ENCODE peak calls at places on chromosome 3, in six cellular contexts. M is GM10248, O is B cell, W is osteoblast, I is GM13976, E is HepG2. K is an unnamed sample.

GRCh38 chr3:150296123-150296750 is 111.9 kb upstream of the TSC22D2 start:
- DNase-seq in M (no peak), O (no peak), W (no peak), I (no peak), E (no peak), K (no peak)

GRCh38 chr3:184336484-184337230 is 743 bp upstream of the FAM131A start:
- DNase-seq in M (peak; percentile 46), O (no peak), W (peak; percentile 95), I (peak; percentile 60), E (peak; percentile 62), K (peak; percentile 71)

GRCh38 chr3:5212625-5213573 is 25.4 kb downstream of the EDEM1 start:
- DNase-seq in M (no peak), O (no peak), W (no peak), I (no peak), E (no peak), K (no peak)

GRCh38 chr3:185150561-185150960 is 2.3 kb downstream of the C3orf70 start:
- DNase-seq in M (no peak), O (no peak), W (no peak), I (no peak), E (no peak), K (no peak)

GRCh38 chr3:65927576-65927975 is 111.1 kb downstream of the MAGI1 start:
- DNase-seq in M (no peak), O (no peak), W (no peak), I (no peak), E (peak; percentile 46), K (no peak)

GRCh38 chr3:72413228-72413627 is 435.0 kb downstream of the SHQ1 start:
- DNase-seq in M (no peak), O (no peak), W (no peak), I (no peak), E (peak; percentile 39), K (no peak)

GRCh38 chr3:15636028-15636709 is 34.6 kb downstream of the BTD start:
- DNase-seq in M (peak; percentile 50), O (no peak), W (peak; percentile 73), I (peak; percentile 40), E (no peak), K (no peak)

GRCh38 chr3:190718097-190718496 is 144.4 kb downstream of the GMNC start:
- DNase-seq in M (no peak), O (no peak), W (no peak), I (no peak), E (no peak), K (no peak)

GRCh38 chr3:44355634-44356033 is 17.1 kb downstream of the TCAIM start:
- DNase-seq in M (no peak), O (no peak), W (peak; percentile 94), I (no peak), E (peak; percentile 9), K (no peak)

GRCh38 chr3:13717222-13717573 is 162.7 kb downstream of the WNT7A start:
- DNase-seq in M (no peak), O (no peak), W (no peak), I (no peak), E (no peak), K (no peak)

GRCh38 chr3:184227481-184227935 is 1.9 kb upstream of the VWA5B2 start:
- DNase-seq in M (peak; percentile 79), O (peak; percentile 69), W (peak; percentile 96), I (peak; percentile 80), E (peak; percentile 44), K (peak; percentile 85)

GRCh38 chr3:132256984-132257383 is 60.2 kb upstream of the ACP3 start:
- DNase-seq in M (no peak), O (no peak), W (peak; percentile 35), I (no peak), E (peak; percentile 27), K (no peak)

GRCh38 chr3:59306436-59306835 is 256.6 kb upstream of the CFAP20DC start:
- DNase-seq in M (no peak), O (no peak), W (no peak), I (no peak), E (no peak), K (no peak)

GRCh38 chr3:148791296-148791695 is 36.3 kb upstream of the CPB1 start:
- DNase-seq in M (no peak), O (no peak), W (no peak), I (no peak), E (no peak), K (no peak)

GRCh38 chr3:10192953-10193691 is 28.4 kb downstream of the IRAK2 start:
- DNase-seq in M (no peak), O (peak; percentile 82), W (peak; percentile 89), I (no peak), E (peak; percentile 28), K (no peak)

GRCh38 chr3:133138017-133138416 is 99.8 kb downstream of the TMEM108 start:
- DNase-seq in M (peak; percentile 32), O (no peak), W (no peak), I (peak; percentile 13), E (no peak), K (no peak)

GRCh38 chr3:184981071-184981470 is 169.1 kb downstream of the VPS8 start:
- DNase-seq in M (no peak), O (no peak), W (no peak), I (no peak), E (peak; percentile 78), K (no peak)

GRCh38 chr3:42699511-42699971 is 3.1 kb downstream of the HHATL start:
- DNase-seq in M (no peak), O (no peak), W (peak; percentile 79), I (peak; percentile 29), E (no peak), K (no peak)

GRCh38 chr3:176302271-176302670 is 895.0 kb downstream of the TBL1XR1 start:
- DNase-seq in M (no peak), O (no peak), W (no peak), I (no peak), E (no peak), K (no peak)

GRCh38 chr3:78978037-78978436 is 789.8 kb downstream of the ROBO1 start:
- DNase-seq in M (no peak), O (no peak), W (no peak), I (no peak), E (peak; percentile 10), K (no peak)

DNA sequence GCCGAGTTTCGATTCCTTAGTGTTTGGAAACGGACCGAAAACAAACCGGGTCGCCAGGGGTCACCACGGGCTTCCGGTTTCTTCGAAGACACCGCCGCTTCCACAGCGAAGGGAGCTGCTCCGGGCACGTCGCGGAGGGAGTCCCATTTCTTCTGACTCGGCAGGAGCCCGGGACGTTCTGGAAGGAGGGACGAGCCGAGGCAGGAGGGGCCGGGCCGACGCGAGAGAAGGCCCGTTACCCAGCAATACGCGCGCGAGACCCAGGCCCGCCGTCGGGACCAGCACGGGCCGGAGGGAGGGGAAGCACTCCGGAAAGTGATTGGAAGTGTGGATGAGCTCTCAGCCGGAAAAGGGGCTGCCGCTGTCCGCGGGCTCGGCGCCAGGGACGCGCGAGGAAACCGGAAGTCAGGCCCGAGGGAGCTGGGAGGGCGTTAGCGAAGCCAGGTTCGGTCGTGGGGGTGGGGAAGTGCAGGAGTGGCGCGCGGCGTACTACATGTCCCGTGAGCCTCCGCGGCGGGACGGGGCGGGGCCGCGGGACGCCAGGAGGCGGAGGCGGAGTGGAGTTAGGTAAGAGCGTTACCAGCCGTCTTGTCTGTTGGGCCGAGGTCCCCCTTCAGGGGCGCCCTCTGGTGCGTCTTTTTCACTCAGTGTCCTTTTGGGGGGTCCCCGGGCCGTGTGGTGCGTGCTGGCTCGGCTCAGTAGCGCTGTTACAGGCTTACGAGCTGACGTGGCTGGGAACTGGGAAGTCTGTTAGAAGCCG is at the start of the genes AZI2 and ZCWPW2:
- DNase-seq in M (peak; percentile 87), O (peak; percentile 95), W (peak; percentile 95), I (peak; percentile 89), E (peak; percentile 89), K (peak; percentile 82)
- TF ChIP-seq CTCF in M (peak; percentile 16), O (peak; percentile 34), W (no peak), I (peak; percentile 25), E (peak; percentile 61), K (peak; percentile 26)

GRCh38 chr3:109702252-109702651 is 364.9 kb upstream of the DPPA4 start:
- DNase-seq in M (no peak), O (no peak), W (peak; percentile 4), I (no peak), E (no peak), K (peak; percentile 23)

DNA sequence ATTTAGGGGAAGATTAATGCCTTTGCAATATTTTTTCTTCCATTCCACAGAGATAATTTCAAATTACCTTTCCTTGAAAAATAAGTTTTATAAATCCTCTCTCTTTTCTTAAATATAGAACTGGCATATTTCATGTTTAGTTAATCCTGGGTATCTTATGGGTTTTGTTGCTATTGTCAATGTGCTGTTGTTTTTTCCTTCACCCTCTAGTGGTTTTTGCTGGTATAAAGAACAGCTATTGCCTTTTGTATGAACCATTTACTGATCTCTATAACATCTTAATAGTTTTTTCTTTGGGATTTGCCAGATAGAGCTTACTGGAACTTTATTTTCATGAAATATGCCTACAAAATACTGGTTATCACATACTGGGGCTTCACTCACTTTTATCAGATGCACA is 359.6 kb upstream of the DPPA4 start:
- DNase-seq in M (no peak), O (no peak), W (no peak), I (no peak), E (no peak), K (no peak)
- TF ChIP-seq CTCF in M (no peak), O (no peak), W (peak; percentile 23), I (no peak), E (no peak), K (no peak)

GRCh38 chr3:182435860-182436259 is 357.4 kb upstream of the ATP11B start:
- DNase-seq in M (no peak), O (no peak), W (no peak), I (no peak), E (no peak), K (no peak)
- TF ChIP-seq CTCF in M (no peak), O (no peak), W (no peak), I (no peak), E (no peak), K (no peak)

GRCh38 chr3:172991424-172991996 is 149.5 kb downstream of the SPATA16 start:
- DNase-seq in M (no peak), O (no peak), W (no peak), I (no peak), E (no peak), K (no peak)

GRCh38 chr3:172982731-172983364 is 158.2 kb downstream of the SPATA16 start:
- DNase-seq in M (no peak), O (no peak), W (no peak), I (no peak), E (no peak), K (no peak)

GRCh38 chr3:172989373-172989772 is 151.7 kb downstream of the SPATA16 start:
- DNase-seq in M (no peak), O (no peak), W (no peak), I (no peak), E (no peak), K (no peak)

GRCh38 chr3:172984938-172985337 is 156.1 kb downstream of the SPATA16 start:
- DNase-seq in M (no peak), O (no peak), W (no peak), I (no peak), E (no peak), K (no peak)

GRCh38 chr3:172987268-172987667 is 153.8 kb downstream of the SPATA16 start:
- DNase-seq in M (no peak), O (no peak), W (no peak), I (no peak), E (peak; percentile 16), K (no peak)
- TF ChIP-seq CTCF in M (peak; percentile 18), O (no peak), W (no peak), I (peak; percentile 4), E (peak; percentile 59), K (peak; percentile 10)

K was measured in GM13977.